ENCODE peak calls at places on chromosome 9, in four cellular contexts. A is colonic mucosa, S is cardiac muscle cell, F is fibroblast of pulmonary artery. U is an unnamed sample.

GRCh38 chr9:133715866-133716563 is 22.1 kb downstream of the SARDH start:
- DNase-seq in A (no peak), S (peak), F (peak), U (peak)

GRCh38 chr9:92960561-92961290 is 13.4 kb downstream of the FGD3 start:
- DNase-seq in A (no peak), S (no peak), F (no peak), U (no peak)

GRCh38 chr9:37405350-37405749 is 17.1 kb upstream of the GRHPR start:
- DNase-seq in A (no peak), S (peak), F (peak), U (no peak)

GRCh38 chr9:93974151-93974550 is 19.0 kb upstream of the BARX1 start:
- DNase-seq in A (no peak), S (no peak), F (no peak), U (no peak)

GRCh38 chr9:105449081-105449480 is 1.2 kb downstream of the FSD1L start:
- DNase-seq in A (no peak), S (no peak), F (no peak), U (no peak)

GRCh38 chr9:34197756-34198711 is 19.2 kb downstream of the UBAP1 start:
- DNase-seq in A (no peak), S (no peak), F (no peak), U (peak)

GRCh38 chr9:137538058-137538457 is 12.1 kb downstream of the PNPLA7 start:
- DNase-seq in A (no peak), S (no peak), F (no peak), U (no peak)

GRCh38 chr9:136527721-136528710 is 17.8 kb downstream of the NOTCH1 start:
- DNase-seq in A (peak), S (no peak), F (no peak), U (peak)

GRCh38 chr9:122122468-122122867 is 29.4 kb upstream of the TTLL11 start:
- DNase-seq in A (no peak), S (no peak), F (no peak), U (no peak)

GRCh38 chr9:105132576-105132975 is 111.9 kb upstream of the SLC44A1 start:
- DNase-seq in A (no peak), S (peak), F (peak), U (no peak)

GRCh38 chr9:3027260-3027659 is 183.4 kb upstream of the PUM3 start:
- DNase-seq in A (no peak), S (no peak), F (no peak), U (peak)

DNA sequence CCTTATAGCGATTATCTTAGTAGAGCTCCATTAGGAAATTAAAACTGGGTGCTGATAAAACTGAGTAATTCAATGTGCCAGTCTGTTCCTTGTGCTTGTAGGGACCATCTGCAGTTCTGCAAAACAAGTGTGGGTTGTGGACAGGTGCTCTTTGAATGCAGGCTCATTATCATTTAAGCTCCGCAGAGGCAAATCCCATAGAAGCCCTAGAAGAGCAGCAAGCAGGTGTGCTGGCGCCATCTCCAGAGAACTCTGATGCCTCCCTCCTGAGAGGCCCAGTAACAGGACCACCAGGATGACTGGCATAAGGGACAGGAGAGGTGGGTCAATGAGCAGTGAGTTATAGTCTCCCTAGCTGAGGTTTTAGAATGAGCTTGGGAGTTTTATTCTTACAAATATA is 1342.4 kb upstream of the DMAC1 start:
- DNase-seq in A (no peak), S (no peak), F (no peak), U (peak)
- TF ChIP-seq CTCF in A (no peak), S (no peak), F (no peak), U (no peak)

GRCh38 chr9:91753711-91754110 is 196.3 kb downstream of the ROR2 start:
- DNase-seq in A (no peak), S (no peak), F (no peak), U (no peak)

GRCh38 chr9:91746904-91747303 is 203.1 kb downstream of the ROR2 start:
- DNase-seq in A (no peak), S (peak), F (peak), U (no peak)

GRCh38 chr9:91746357-91746756 is 203.7 kb downstream of the ROR2 start:
- DNase-seq in A (no peak), S (no peak), F (no peak), U (no peak)

GRCh38 chr9:91751922-91752321 is 198.1 kb downstream of the ROR2 start:
- DNase-seq in A (no peak), S (peak), F (peak), U (no peak)

GRCh38 chr9:91750343-91750742 is 199.7 kb downstream of the ROR2 start:
- DNase-seq in A (peak), S (no peak), F (no peak), U (peak)
- TF ChIP-seq CTCF in A (no peak), S (no peak), F (no peak), U (no peak)

DNA sequence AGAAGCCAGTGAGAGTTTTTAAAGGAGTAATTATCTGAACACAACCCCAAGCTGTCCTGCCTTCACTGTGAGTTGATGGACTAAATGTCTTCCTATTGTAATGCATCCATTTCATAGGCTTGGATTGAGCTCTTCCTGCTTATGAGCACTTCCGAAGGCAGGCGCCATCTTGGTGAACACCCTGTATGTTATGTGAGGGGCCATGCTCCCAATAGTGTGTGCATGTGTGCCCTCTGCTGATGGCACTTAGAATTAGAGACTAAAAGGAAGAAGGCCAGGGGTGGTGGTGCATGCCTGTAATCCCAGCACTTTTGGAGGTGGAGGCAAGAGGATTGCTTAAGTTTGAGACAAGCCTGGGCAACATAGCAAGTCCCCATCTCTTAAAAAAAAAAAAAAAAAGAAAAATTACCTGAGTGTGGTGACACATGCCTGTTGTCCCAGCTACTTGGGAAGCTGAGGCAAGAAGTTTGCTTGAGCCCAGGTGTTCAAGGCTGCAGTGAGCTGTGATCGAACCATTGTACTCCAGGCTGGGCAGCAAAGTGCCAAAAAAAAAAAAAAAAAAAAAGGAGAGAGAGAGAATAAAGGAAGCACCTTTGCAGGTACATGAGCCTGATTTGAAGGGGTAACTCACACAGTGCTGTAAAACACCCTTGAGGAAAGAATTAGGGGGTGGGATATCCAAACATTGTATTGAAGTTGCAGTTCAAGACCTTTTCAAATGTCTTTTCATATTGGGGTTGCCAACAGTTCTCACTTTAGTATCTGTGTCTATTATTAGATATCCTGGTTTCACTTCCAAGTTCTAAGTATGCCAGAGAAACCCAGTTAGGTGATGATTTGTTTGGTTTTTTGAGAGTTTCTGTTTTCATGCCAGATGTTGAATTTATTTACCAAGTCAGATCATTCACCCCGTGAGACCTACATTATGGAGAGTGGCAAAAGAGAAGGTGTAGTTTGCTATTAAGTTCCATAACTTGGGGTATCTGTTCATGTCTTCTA is 64.8 kb downstream of the C9orf152 start:
- DNase-seq in A (no peak), S (peak), F (no peak), U (no peak)
- TF ChIP-seq CTCF in A (no peak), S (peak), F (peak), U (no peak)

GRCh38 chr9:127360829-127361228 is 36.1 kb upstream of the SLC2A8 start:
- DNase-seq in A (no peak), S (peak), F (peak), U (no peak)
- TF ChIP-seq CTCF in A (no peak), S (peak), F (peak), U (no peak)

GRCh38 chr9:89732295-89732951 is 127.6 kb downstream of the GADD45G start:
- DNase-seq in A (no peak), S (no peak), F (peak), U (no peak)

GRCh38 chr9:89731262-89731980 is 126.6 kb downstream of the GADD45G start:
- DNase-seq in A (no peak), S (no peak), F (no peak), U (no peak)

GRCh38 chr9:89729954-89730530 is 125.2 kb downstream of the GADD45G start:
- DNase-seq in A (no peak), S (no peak), F (no peak), U (no peak)

GRCh38 chr9:89732952-89733349 is 128.1 kb downstream of the GADD45G start:
- DNase-seq in A (no peak), S (no peak), F (no peak), U (no peak)

GRCh38 chr9:89730715-89731114 is 125.9 kb downstream of the GADD45G start:
- DNase-seq in A (peak), S (no peak), F (no peak), U (no peak)
- TF ChIP-seq CTCF in A (no peak), S (no peak), F (no peak), U (no peak)

GRCh38 chr9:72823971-72824370 is 128.9 kb downstream of the ALDH1A1 start:
- DNase-seq in A (no peak), S (no peak), F (no peak), U (no peak)

GRCh38 chr9:72828281-72828731 is 124.5 kb downstream of the ALDH1A1 start:
- DNase-seq in A (no peak), S (no peak), F (no peak), U (no peak)

DNA sequence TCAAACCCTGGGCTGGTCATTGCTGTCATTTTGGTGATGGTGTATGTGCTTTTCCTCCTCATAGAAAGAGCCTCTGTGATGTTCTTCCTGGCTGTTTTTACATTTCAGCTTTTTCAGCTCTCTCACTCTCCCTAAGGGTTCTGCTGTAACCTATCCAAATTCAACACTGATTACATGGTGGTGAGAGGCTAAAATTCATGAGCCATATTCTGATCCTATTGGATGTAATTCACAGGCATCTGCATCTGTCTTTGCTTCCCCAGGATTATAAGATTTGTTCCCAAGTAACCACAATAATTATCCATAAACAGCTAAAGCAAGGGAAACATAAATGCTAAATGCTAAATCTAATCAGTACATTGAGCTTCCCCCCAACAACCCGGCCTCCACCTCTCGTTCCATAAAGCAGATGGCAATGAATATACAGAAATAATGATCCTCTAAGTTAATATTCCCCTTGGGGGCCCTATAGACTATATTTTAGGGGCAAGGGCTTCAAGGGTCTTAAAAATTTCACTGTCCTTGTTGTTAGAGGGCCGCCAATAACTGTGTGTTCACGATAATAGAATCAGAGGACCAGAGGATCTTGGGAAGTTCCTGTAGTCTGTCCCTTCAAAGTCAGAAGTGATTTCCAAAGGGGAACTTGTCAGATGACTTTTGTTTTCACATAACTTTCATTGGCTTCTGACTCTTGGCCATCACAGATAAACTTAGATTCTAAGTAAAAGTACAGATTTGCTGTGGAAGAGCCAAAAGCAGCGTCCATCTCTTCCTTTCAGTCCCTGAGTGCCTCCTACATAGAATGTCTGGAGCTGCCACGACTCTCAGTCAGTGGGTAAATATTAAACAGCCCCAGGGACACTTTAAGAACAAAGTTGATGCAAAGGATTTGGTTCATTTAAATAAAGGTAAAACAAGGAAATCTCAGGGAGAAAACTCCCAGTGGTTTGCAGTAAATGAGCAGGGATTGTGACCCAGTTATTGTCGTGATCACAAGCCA is 125.6 kb downstream of the ALDH1A1 start:
- DNase-seq in A (no peak), S (peak), F (no peak), U (no peak)
- TF ChIP-seq CTCF in A (no peak), S (no peak), F (no peak), U (no peak)

GRCh38 chr9:27861887-27862286 is 288.6 kb upstream of the C9orf72 start:
- DNase-seq in A (no peak), S (peak), F (peak), U (no peak)

GRCh38 chr9:27865031-27865438 is 291.8 kb upstream of the C9orf72 start:
- DNase-seq in A (no peak), S (peak), F (peak), U (no peak)

GRCh38 chr9:27870404-27870803 is 297.1 kb upstream of the C9orf72 start:
- DNase-seq in A (no peak), S (peak), F (no peak), U (no peak)

GRCh38 chr9:27866741-27867140 is 293.5 kb upstream of the C9orf72 start:
- DNase-seq in A (no peak), S (no peak), F (no peak), U (no peak)
- TF ChIP-seq CTCF in A (no peak), S (no peak), F (no peak), U (no peak)

DNA sequence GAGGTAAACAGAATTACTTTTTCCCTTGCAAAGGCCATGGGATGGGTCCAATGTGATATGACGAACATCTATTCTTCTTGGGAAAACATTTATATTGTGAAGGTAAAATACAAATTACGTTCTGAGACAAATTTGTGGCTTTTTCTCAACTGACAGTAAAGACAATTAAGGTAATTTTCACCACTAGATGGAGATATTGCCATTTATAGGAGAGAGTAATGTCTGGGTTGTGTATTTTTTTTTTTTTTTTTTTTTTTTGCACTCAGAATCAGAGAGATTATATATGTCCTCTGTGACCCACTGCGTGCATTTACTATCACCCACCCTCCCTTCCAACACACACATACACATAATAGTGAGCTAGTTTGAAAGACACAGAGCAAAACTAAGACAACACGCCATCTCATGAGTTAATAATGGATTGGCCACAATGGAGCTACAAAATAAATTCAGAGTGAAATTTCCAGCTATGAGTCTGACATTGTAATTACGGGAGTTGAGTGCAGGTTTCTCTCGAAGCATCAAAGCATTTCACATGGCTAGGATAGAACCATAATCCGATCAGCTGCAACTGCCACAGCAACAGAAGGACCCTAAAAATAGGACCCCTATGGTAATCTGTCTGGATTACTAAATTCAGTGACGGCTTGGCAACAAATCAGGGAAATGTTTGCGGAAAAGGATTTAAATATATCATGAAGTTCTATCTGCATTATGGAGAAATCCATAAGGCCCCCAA is 49.2 kb downstream of the ANXA1 start:
- DNase-seq in A (no peak), S (peak), F (peak), U (no peak)
- TF ChIP-seq CTCF in A (peak), S (peak), F (peak), U (peak)

DNA sequence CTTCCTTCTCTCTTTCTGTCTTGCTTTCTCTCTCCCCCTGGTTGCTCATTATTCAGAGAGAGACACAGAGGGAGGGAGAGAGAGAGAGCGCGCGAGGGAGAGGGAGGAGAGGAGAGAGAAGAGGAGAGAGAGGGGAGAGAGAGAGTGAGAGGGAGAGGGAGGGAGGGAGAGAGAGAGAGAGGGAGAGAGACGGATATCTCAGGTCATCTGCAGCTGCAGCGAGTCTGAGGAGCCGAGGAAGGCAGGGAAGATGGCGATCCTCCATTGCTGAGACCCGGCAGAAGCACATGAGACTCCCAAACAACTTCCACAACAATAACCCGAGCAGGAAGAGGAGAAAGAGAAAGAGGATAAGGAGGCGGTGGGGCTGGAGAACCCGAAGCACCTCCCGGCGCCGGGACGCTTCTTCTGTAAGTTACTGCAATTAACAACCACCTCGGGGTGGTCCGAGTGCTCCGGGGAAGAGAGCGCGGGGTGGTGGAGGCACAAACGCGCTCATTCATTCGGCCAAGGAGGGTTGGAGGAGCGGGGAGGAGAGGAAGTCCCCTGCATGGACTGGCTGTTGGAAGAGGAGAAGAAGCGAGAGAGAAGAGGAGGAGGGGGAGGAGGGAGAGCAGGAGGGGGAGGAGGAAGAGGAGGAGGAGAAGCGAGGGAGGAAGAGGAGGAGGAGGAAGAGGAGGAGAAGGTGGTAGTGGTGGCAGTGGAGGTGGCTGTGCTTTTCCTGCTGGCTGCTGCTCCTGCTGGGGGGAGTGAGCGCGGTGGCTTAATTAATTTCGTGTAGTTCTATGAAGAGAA is at the start of gene ZNF462:
- DNase-seq in A (peak), S (peak), F (peak), U (peak)
- TF ChIP-seq CTCF in A (no peak), S (no peak), F (no peak), U (no peak)

GRCh38 chr9:68780377-68780707 is 75.3 kb downstream of the PIP5K1B start:
- DNase-seq in A (no peak), S (no peak), F (no peak), U (no peak)
- TF ChIP-seq CTCF in A (no peak), S (no peak), F (no peak), U (no peak)